ENCODE peak calls at places on chromosomes 7 and 10, in four cellular contexts. J, X, P and D are unnamed samples. For H3K36me3 and H3K4me1, the result is how much of the 10 kb centered on the place peaks cover.

GRCh38 chr10:71970331-71970730 is 6.1 kb downstream of the CHST3 start:
- DNase-seq in J (peak), X (peak), P (peak), D (peak)

GRCh38 chr10:110137142-110137545 is 70.3 kb upstream of the MXI1 start:
- DNase-seq in J (no peak), X (no peak), P (no peak), D (no peak)

GRCh38 chr10:132595850-132596249 is 58.3 kb downstream of the INPP5A start:
- DNase-seq in J (no peak), X (no peak), P (no peak), D (no peak)

GRCh38 chr10:96833220-96834001 is 1.3 kb downstream of the LCOR start:
- DNase-seq in J (peak), X (no peak), P (peak), D (peak)

GRCh38 chr7:128713794-128714193 is 25.4 kb upstream of the CALU start:
- DNase-seq in J (no peak), X (no peak), P (no peak), D (no peak)

GRCh38 chr7:37364871-37365270 is 83.8 kb downstream of the ELMO1 start:
- DNase-seq in J (no peak), X (no peak), P (no peak), D (no peak)

GRCh38 chr10:132465889-132466519 is 69.0 kb downstream of the PWWP2B start:
- DNase-seq in J (no peak), X (no peak), P (no peak), D (no peak)

GRCh38 chr10:104350146-104350635 is 3.4 kb upstream of the CFAP58 start:
- DNase-seq in J (no peak), X (no peak), P (no peak), D (no peak)

GRCh38 chr7:27516415-27516814 is 146.3 kb downstream of the HIBADH start:
- DNase-seq in J (no peak), X (no peak), P (no peak), D (no peak)

GRCh38 chr10:116385994-116386809 is 41.4 kb upstream of the PNLIPRP3 start:
- DNase-seq in J (no peak), X (no peak), P (no peak), D (no peak)

GRCh38 chr10:31940839-31941653 is 12.4 kb upstream of the ARHGAP12 start:
- DNase-seq in J (no peak), X (no peak), P (no peak), D (peak)

GRCh38 chr10:48958598-48959200 is 19.1 kb upstream of the LRRC18 start:
- DNase-seq in J (peak), X (no peak), P (no peak), D (no peak)

GRCh38 chr7:2947381-2947780 is 96.3 kb downstream of the CARD11 start:
- DNase-seq in J (peak), X (no peak), P (no peak), D (no peak)

GRCh38 chr7:91636129-91636724 is 244.3 kb downstream of the MTERF1 start:
- DNase-seq in J (no peak), X (no peak), P (no peak), D (no peak)

GRCh38 chr10:31645786-31646185 is 282.8 kb downstream of the ARHGAP12 start:
- DNase-seq in J (no peak), X (no peak), P (no peak), D (no peak)

GRCh38 chr7:76293407-76293901 is 9.0 kb upstream of the HSPB1 start:
- DNase-seq in J (peak), X (no peak), P (no peak), D (no peak)

GRCh38 chr10:57818522-57818921 is 449.2 kb downstream of the IPMK start:
- DNase-seq in J (no peak), X (no peak), P (no peak), D (no peak)

GRCh38 chr10:59830601-59831259 is 75.6 kb downstream of the CCDC6 start:
- DNase-seq in J (no peak), X (no peak), P (peak), D (peak)

GRCh38 chr7:95863-96260 is 96.5 kb upstream of the FAM20C start:
- DNase-seq in J (no peak), X (no peak), P (no peak), D (no peak)

GRCh38 chr10:92757066-92757716 is 67.4 kb downstream of the HHEX start:
- DNase-seq in J (peak), X (peak), P (peak), D (peak)

GRCh38 chr10:71729023-71729649 is 9.6 kb upstream of the C10orf105 start:
- DNase-seq in J (no peak), X (no peak), P (no peak), D (peak)

GRCh38 chr7:101598981-101599681 is 30.0 kb downstream of the MYL10 start:
- DNase-seq in J (no peak), X (no peak), P (no peak), D (no peak)

GRCh38 chr10:112783653-112784426 is 166.2 kb upstream of the TCF7L2 start:
- DNase-seq in J (no peak), X (no peak), P (peak), D (no peak)

GRCh38 chr10:112981553-112981952 is 31.5 kb downstream of the TCF7L2 start:
- DNase-seq in J (peak), X (no peak), P (no peak), D (no peak)

GRCh38 chr10:103504181-103504783 is 10.8 kb downstream of the NEURL1 start:
- DNase-seq in J (no peak), X (no peak), P (no peak), D (peak)

GRCh38 chr10:133336131-133337078 is at the start of gene CALY:
- DNase-seq in J (no peak), X (no peak), P (peak), D (peak)

GRCh38 chr7:126483972-126484371 is 768.8 kb downstream of the GRM8 start:
- DNase-seq in J (no peak), X (no peak), P (no peak), D (no peak)

GRCh38 chr10:79229830-79230562 is 117.3 kb upstream of the PPIF start:
- DNase-seq in J (no peak), X (no peak), P (peak), D (no peak)

GRCh38 chr10:77629775-77630565 is 7.6 kb downstream of the KCNMA1 start:
- DNase-seq in J (no peak), X (no peak), P (no peak), D (no peak)

GRCh38 chr10:77643795-77644468 is 6.3 kb upstream of the KCNMA1 start:
- DNase-seq in J (no peak), X (no peak), P (peak), D (peak)

GRCh38 chr7:64888561-64888900 is 14.5 kb upstream of the ZNF273 start:
- DNase-seq in J (no peak), X (no peak), P (peak), D (peak)

GRCh38 chr7:96979551-96980276 is 25.6 kb upstream of the DLX6 start:
- DNase-seq in J (no peak), X (no peak), P (no peak), D (no peak)

GRCh38 chr7:36048902-36049240 is 104.2 kb upstream of the EEPD1 start:
- DNase-seq in J (no peak), X (no peak), P (no peak), D (no peak)

GRCh38 chr10:72388062-72388461 is 33.3 kb upstream of the DNAJB12 start:
- DNase-seq in J (no peak), X (no peak), P (no peak), D (no peak)

GRCh38 chr10:117673208-117673607 is 130.7 kb downstream of the EMX2 start:
- DNase-seq in J (no peak), X (no peak), P (no peak), D (no peak)

GRCh38 chr7:141949068-141949467 is 2.3 kb upstream of the CLEC5A start:
- DNase-seq in J (no peak), X (no peak), P (no peak), D (no peak)

GRCh38 chr10:4221315-4221714 is 436.3 kb upstream of the KLF6 start:
- DNase-seq in J (no peak), X (no peak), P (no peak), D (no peak)

GRCh38 chr7:157205438-157205837 is 66.7 kb downstream of the UBE3C start:
- DNase-seq in J (no peak), X (no peak), P (no peak), D (no peak)

GRCh38 chr10:127041561-127041960 is 136.3 kb downstream of the DOCK1 start:
- DNase-seq in J (no peak), X (no peak), P (no peak), D (no peak)

DNA sequence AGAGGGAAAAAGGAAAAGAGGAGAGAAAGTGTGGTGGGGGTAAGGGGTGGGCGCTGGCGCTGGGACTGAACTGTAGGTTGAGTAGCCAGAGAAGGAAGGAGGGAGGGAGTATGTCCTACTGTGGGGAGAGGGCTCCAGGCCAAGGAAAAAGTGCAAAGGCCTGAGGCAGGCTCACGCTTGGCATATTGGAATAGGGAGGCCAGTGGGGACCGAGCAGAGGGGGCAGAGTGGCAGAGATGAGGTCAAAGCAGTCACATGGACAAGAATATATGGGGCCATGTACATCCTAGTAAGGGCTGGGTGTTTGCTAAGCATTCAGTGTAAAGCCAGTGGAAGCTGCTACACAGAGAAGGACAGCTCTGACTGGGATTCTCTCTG is 39.8 kb downstream of the FAM53B start:
- DNase-seq in J (no peak), X (no peak), P (no peak), D (no peak)
- H3K36me3 ChIP-seq in J (under half), X (under half), P (under half), D (under half)

DNA sequence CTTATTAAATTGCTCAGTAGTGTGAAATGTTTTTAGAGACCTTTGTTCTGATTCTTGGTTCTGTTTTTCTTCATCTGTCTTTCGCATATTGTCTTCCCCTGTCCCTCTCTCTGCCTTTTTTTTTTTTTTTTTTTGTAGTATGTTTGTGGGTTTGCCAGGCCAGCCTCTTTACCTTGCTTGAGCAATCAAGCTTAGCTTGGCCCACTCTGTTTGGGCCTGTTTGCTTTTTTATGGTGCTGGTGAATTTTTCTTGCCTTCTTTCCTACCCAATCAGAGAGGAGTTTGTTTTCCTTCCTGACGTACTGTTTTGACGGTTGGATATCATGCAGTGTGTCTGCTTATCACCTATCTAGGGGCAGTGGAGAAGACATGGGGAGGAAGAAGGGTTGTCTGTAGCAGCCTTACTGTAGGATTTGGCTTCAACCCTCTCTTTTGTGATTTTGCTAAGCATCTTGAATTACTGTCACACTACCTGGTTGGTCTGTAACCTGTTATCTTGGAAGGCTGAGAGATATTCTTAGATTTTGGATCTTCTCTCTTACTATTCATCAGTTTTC is 64.0 kb downstream of the BBS9 start:
- DNase-seq in J (no peak), X (no peak), P (no peak), D (no peak)
- TF ChIP-seq EP300 in J (no peak), X (no peak), P (no peak), D (no peak)

GRCh38 chr7:1291846-1292765 is 59.4 kb downstream of the UNCX start:
- DNase-seq in J (no peak), X (no peak), P (no peak), D (no peak)

GRCh38 chr7:1292972-1293830 is 60.5 kb downstream of the UNCX start:
- DNase-seq in J (no peak), X (no peak), P (peak), D (no peak)

GRCh38 chr7:1296727-1297475 is 64.2 kb downstream of the UNCX start:
- DNase-seq in J (no peak), X (no peak), P (no peak), D (no peak)

GRCh38 chr7:1295776-1296726 is 63.4 kb downstream of the UNCX start:
- DNase-seq in J (no peak), X (no peak), P (peak), D (no peak)

GRCh38 chr7:1293950-1294728 is 61.5 kb downstream of the UNCX start:
- DNase-seq in J (no peak), X (no peak), P (no peak), D (no peak)
- H3K4me1 ChIP-seq in J (under half), X (under half), P (under half), D (under half)

DNA sequence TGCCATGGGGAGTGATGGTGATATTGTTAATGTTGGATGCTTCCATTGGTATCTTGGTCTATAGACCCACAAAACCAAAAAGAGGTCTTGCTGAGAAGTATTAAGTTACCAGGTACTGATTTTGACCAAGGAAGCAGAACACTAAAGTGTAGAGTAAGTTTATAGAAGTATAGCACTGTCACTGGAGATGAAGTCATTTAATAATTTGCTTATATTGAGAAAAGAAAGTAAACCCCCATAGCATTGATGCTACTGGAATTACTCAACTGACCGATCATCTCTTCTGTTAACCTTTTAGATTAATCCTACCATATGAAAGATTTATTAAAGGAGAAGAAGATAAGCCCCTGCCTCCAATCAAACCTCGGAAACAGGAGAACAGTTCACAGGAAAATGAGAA is 183.2 kb downstream of the RTKN2 start:
- DNase-seq in J (no peak), X (no peak), P (no peak), D (no peak)
- H3K36me3 ChIP-seq in J (under half), X (under half), P (under half), D (under half)

GRCh38 chr7:139886899-139887298 is 57.8 kb downstream of the TBXAS1 start:
- DNase-seq in J (no peak), X (no peak), P (no peak), D (no peak)
- TF ChIP-seq EP300 in J (no peak), X (no peak), P (no peak), D (no peak)